ENCODE peak calls at places on chromosomes 7 and 10, in ten cellular contexts. H is GM13977; M is ureter; R is stimulated activated CD8-positive, alpha-beta memory T cell treated with anti-CD3 and anti-CD28 coated beads, Interleukin-4, amount 100 ng/mL, for 48 hours; L is mucosa of gallbladder; A is ascending aorta; G is body of pancreas; X is cardiac fibroblast; N is NCI-H1105; F is brain microvascular endothelial cell. U is an unnamed sample.

GRCh38 chr7:36138209-36138608 is 14.8 kb upstream of the EEPD1 start:
- DNase-seq in H (no peak), M (no peak), R (no peak), L (no peak), A (no peak), G (no peak), X (no peak), N (no peak), F (no peak), U (no peak)

GRCh38 chr7:68697821-68698280 is 900.4 kb upstream of the AUTS2 start:
- DNase-seq in H (no peak), M (no peak), R (no peak), L (no peak), A (no peak), G (no peak), X (peak), N (no peak), F (no peak), U (no peak)

GRCh38 chr10:12483996-12484944 is 134.9 kb downstream of the CAMK1D start:
- DNase-seq in H (no peak), M (no peak), R (no peak), L (no peak), A (no peak), G (no peak), X (no peak), N (no peak), F (no peak), U (no peak)

GRCh38 chr10:106573106-106573505 is 591.4 kb downstream of the SORCS1 start:
- DNase-seq in H (no peak), M (no peak), R (no peak), L (no peak), A (no peak), G (no peak), X (peak), N (no peak), F (peak), U (no peak)

GRCh38 chr10:126878594-126878993 is 26.6 kb upstream of the DOCK1 start:
- DNase-seq in H (no peak), M (no peak), R (no peak), L (no peak), A (no peak), G (no peak), X (no peak), N (no peak), F (no peak), U (no peak)

GRCh38 chr7:1508277-1508758 is 4.1 kb upstream of the INTS1 start:
- DNase-seq in H (no peak), M (no peak), R (no peak), L (no peak), A (no peak), G (peak), X (no peak), N (no peak), F (no peak), U (no peak)

GRCh38 chr10:96577037-96577436 is 9.8 kb downstream of the TM9SF3 start:
- DNase-seq in H (no peak), M (no peak), R (no peak), L (no peak), A (no peak), G (no peak), X (no peak), N (no peak), F (no peak), U (no peak)

GRCh38 chr7:34739651-34740300 is 81.8 kb downstream of the NPSR1 start:
- DNase-seq in H (no peak), M (no peak), R (no peak), L (no peak), A (no peak), G (no peak), X (no peak), N (no peak), F (no peak), U (no peak)

GRCh38 chr10:33800545-33800944 is 466.1 kb upstream of the NRP1 start:
- DNase-seq in H (no peak), M (no peak), R (no peak), L (no peak), A (no peak), G (no peak), X (no peak), N (no peak), F (no peak), U (no peak)

GRCh38 chr10:112278871-112279270 is 4.3 kb upstream of the TECTB start:
- DNase-seq in H (no peak), M (no peak), R (no peak), L (no peak), A (no peak), G (no peak), X (no peak), N (no peak), F (no peak), U (no peak)

GRCh38 chr10:44370731-44371248 is 14.1 kb downstream of the CXCL12 start:
- DNase-seq in H (no peak), M (no peak), R (no peak), L (no peak), A (no peak), G (no peak), X (no peak), N (no peak), F (no peak), U (no peak)

GRCh38 chr10:124994573-124995473 is 52.9 kb downstream of the ZRANB1 start:
- DNase-seq in H (peak), M (no peak), R (peak), L (no peak), A (peak), G (peak), X (no peak), N (no peak), F (no peak), U (no peak)

GRCh38 chr7:54015251-54015650 is 526.9 kb upstream of the VSTM2A start:
- DNase-seq in H (no peak), M (no peak), R (no peak), L (no peak), A (no peak), G (no peak), X (no peak), N (no peak), F (no peak), U (no peak)

GRCh38 chr10:104308439-104308903 is 29.8 kb downstream of the ITPRIP start:
- DNase-seq in H (peak), M (no peak), R (no peak), L (no peak), A (no peak), G (no peak), X (no peak), N (no peak), F (no peak), U (no peak)

GRCh38 chr10:72660220-72660619 is 31.7 kb upstream of the MCU start:
- DNase-seq in H (no peak), M (no peak), R (no peak), L (no peak), A (no peak), G (no peak), X (no peak), N (no peak), F (no peak), U (no peak)

GRCh38 chr10:60611291-60611747 is 167.0 kb upstream of the CDK1 start:
- DNase-seq in H (no peak), M (no peak), R (peak), L (no peak), A (no peak), G (no peak), X (peak), N (no peak), F (peak), U (peak)

GRCh38 chr7:55472928-55473725 is 99.2 kb downstream of the VOPP1 start:
- DNase-seq in H (no peak), M (no peak), R (no peak), L (no peak), A (no peak), G (no peak), X (no peak), N (no peak), F (no peak), U (no peak)

GRCh38 chr10:119522747-119523426 is 19.6 kb downstream of the RGS10 start:
- DNase-seq in H (no peak), M (no peak), R (peak), L (no peak), A (no peak), G (no peak), X (no peak), N (no peak), F (no peak), U (no peak)

GRCh38 chr10:14306201-14306600 is 24.5 kb downstream of the FRMD4A start:
- DNase-seq in H (no peak), M (no peak), R (no peak), L (no peak), A (no peak), G (no peak), X (no peak), N (no peak), F (no peak), U (no peak)

GRCh38 chr7:2523941-2524807 is 4.6 kb downstream of the LFNG start:
- DNase-seq in H (no peak), M (peak), R (no peak), L (peak), A (no peak), G (peak), X (peak), N (peak), F (no peak), U (no peak)

GRCh38 chr7:92723978-92724377 is 112.4 kb downstream of the CDK6 start:
- DNase-seq in H (no peak), M (no peak), R (no peak), L (no peak), A (no peak), G (no peak), X (peak), N (no peak), F (no peak), U (no peak)

U was measured in AG08396.